ENCODE peak calls at places on chromosome 12, in four cellular contexts. One of them, this sample, is unnamed.

GRCh38 chr12:101957251-101957650 is 79.9 kb downstream of the DRAM1 start:
- DNase-seq in WTC11: no peak
- DNase-seq in colonic mucosa: no peak
- DNase-seq in bronchial epithelial cell: no peak
- DNase-seq in this sample: no peak

GRCh38 chr12:57521475-57522018 is 1.1 kb upstream of the MBD6 start:
- DNase-seq in WTC11: peak
- DNase-seq in bronchial epithelial cell: peak
- DNase-seq in colonic mucosa: peak
- DNase-seq in this sample: no peak

GRCh38 chr12:130424858-130425697 is 87.4 kb downstream of the PIWIL1 start:
- DNase-seq in bronchial epithelial cell: no peak
- DNase-seq in colonic mucosa: no peak
- DNase-seq in WTC11: no peak
- DNase-seq in this sample: no peak

GRCh38 chr12:121577443-121578180 is 3.2 kb downstream of the KDM2B start:
- DNase-seq in bronchial epithelial cell: no peak
- DNase-seq in WTC11: no peak
- DNase-seq in colonic mucosa: peak
- DNase-seq in this sample: no peak

GRCh38 chr12:26936559-26937442 is 980 bp downstream of the INTS13 start:
- DNase-seq in bronchial epithelial cell: peak
- DNase-seq in colonic mucosa: no peak
- DNase-seq in WTC11: no peak
- DNase-seq in this sample: peak

GRCh38 chr12:120381752-120382419 is 12.9 kb upstream of the MSI1 start:
- DNase-seq in colonic mucosa: no peak
- DNase-seq in WTC11: no peak
- DNase-seq in bronchial epithelial cell: peak
- DNase-seq in this sample: no peak

GRCh38 chr12:130970165-130970907 is 16.6 kb downstream of the ADGRD1 start:
- DNase-seq in colonic mucosa: no peak
- DNase-seq in bronchial epithelial cell: no peak
- DNase-seq in WTC11: no peak
- DNase-seq in this sample: peak

GRCh38 chr12:65948320-65949008 is 124.2 kb downstream of the HMGA2 start:
- DNase-seq in colonic mucosa: no peak
- DNase-seq in WTC11: no peak
- DNase-seq in bronchial epithelial cell: peak
- DNase-seq in this sample: no peak

GRCh38 chr12:52657305-52657902 is 5.4 kb upstream of the KRT2 start:
- DNase-seq in bronchial epithelial cell: no peak
- DNase-seq in WTC11: no peak
- DNase-seq in colonic mucosa: no peak
- DNase-seq in this sample: no peak

GRCh38 chr12:95980437-95980836 is 15.7 kb downstream of the HAL start:
- DNase-seq in colonic mucosa: no peak
- DNase-seq in bronchial epithelial cell: no peak
- DNase-seq in WTC11: no peak
- DNase-seq in this sample: no peak

GRCh38 chr12:15155271-15155670 is 65.9 kb downstream of the RERG start:
- DNase-seq in colonic mucosa: no peak
- DNase-seq in bronchial epithelial cell: peak
- DNase-seq in WTC11: no peak
- DNase-seq in this sample: no peak

GRCh38 chr12:92363295-92364146 is 217.9 kb upstream of the BTG1 start:
- DNase-seq in colonic mucosa: peak
- DNase-seq in WTC11: no peak
- DNase-seq in bronchial epithelial cell: no peak
- DNase-seq in this sample: peak

GRCh38 chr12:92696240-92696639 is 6.5 kb upstream of the PLEKHG7 start:
- DNase-seq in bronchial epithelial cell: no peak
- DNase-seq in colonic mucosa: peak
- DNase-seq in WTC11: no peak
- DNase-seq in this sample: no peak

GRCh38 chr12:107536613-107537012 is 149.0 kb upstream of the PWP1 start:
- DNase-seq in colonic mucosa: no peak
- DNase-seq in bronchial epithelial cell: no peak
- DNase-seq in WTC11: no peak
- DNase-seq in this sample: no peak

DNA sequence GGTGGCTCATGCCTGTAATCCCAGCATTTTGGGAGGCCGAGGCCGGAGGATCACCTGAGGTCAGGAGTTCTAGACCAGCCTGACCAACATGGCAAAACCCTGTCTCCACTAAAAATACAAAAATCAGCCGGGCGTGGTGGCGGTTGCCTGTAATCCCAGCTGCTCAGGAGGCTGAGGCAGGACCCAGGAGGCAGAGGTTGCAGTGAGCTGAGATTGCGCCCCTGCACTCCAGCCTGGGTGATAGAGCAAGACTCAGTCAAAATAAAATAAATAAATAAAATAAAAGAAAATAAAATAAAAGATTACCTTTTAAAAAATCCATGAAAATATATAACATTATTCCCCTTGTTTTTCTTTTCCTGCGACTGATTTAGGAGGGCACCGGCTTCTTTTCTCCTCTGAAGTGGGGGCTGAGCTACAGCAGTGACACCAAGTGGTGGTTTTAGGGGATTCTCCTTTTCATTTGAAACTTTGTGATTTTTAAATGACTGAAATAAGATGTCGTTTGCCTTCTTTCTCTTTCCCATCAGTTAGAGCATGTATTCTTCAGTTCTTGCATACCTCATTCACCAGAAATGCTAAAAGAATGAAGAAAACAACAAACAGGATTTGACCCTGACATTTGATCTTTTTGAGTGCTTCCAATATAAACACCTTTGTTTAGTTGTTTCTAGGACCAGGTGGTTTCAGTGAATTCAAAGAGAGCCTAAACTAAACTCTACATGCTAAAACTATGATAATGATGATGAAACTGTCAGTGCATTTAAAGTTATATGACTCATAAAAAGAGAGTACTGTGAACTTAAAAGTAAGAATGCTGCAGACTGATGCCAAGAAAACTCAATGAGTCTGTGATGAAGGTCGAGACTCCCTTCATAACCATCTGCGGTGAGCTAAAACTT is 22.6 kb upstream of the PKP2 start:
- DNase-seq in bronchial epithelial cell: peak
- DNase-seq in colonic mucosa: no peak
- DNase-seq in WTC11: no peak
- DNase-seq in this sample: no peak
- TF ChIP-seq CTCF in bronchial epithelial cell: peak
- TF ChIP-seq CTCF in colonic mucosa: peak
- TF ChIP-seq CTCF in WTC11: peak
- TF ChIP-seq CTCF in this sample: no peak

GRCh38 chr12:10354071-10354470 is 35.8 kb downstream of the KLRK1 start:
- DNase-seq in WTC11: no peak
- DNase-seq in bronchial epithelial cell: no peak
- DNase-seq in colonic mucosa: no peak
- DNase-seq in this sample: no peak
- TF ChIP-seq CTCF in WTC11: no peak
- TF ChIP-seq CTCF in bronchial epithelial cell: no peak
- TF ChIP-seq CTCF in colonic mucosa: no peak
- TF ChIP-seq CTCF in this sample: no peak

GRCh38 chr12:68809190-68810026 is 1.4 kb downstream of the MDM2 start:
- DNase-seq in WTC11: no peak
- DNase-seq in colonic mucosa: no peak
- DNase-seq in bronchial epithelial cell: no peak
- DNase-seq in this sample: no peak

GRCh38 chr12:68805592-68806120 is 2.3 kb upstream of the MDM2 start:
- DNase-seq in bronchial epithelial cell: peak
- DNase-seq in colonic mucosa: no peak
- DNase-seq in WTC11: no peak
- DNase-seq in this sample: no peak

GRCh38 chr12:68807576-68808387 is at the start of gene MDM2:
- DNase-seq in WTC11: peak
- DNase-seq in bronchial epithelial cell: peak
- DNase-seq in colonic mucosa: peak
- DNase-seq in this sample: peak

GRCh38 chr12:68806488-68807237 is 1.3 kb upstream of the MDM2 start:
- DNase-seq in bronchial epithelial cell: peak
- DNase-seq in colonic mucosa: no peak
- DNase-seq in WTC11: no peak
- DNase-seq in this sample: no peak

GRCh38 chr12:68808388-68809189 is 612 bp downstream of the MDM2 start:
- DNase-seq in bronchial epithelial cell: peak
- DNase-seq in colonic mucosa: peak
- DNase-seq in WTC11: peak
- DNase-seq in this sample: peak
- TF ChIP-seq CTCF in bronchial epithelial cell: no peak
- TF ChIP-seq CTCF in colonic mucosa: no peak
- TF ChIP-seq CTCF in WTC11: no peak
- TF ChIP-seq CTCF in this sample: no peak

GRCh38 chr12:51187370-51187987 is 14.5 kb upstream of the TFCP2 start:
- DNase-seq in bronchial epithelial cell: no peak
- DNase-seq in colonic mucosa: no peak
- DNase-seq in WTC11: no peak
- DNase-seq in this sample: peak
- TF ChIP-seq CTCF in bronchial epithelial cell: no peak
- TF ChIP-seq CTCF in colonic mucosa: no peak
- TF ChIP-seq CTCF in WTC11: no peak
- TF ChIP-seq CTCF in this sample: no peak

GRCh38 chr12:104641862-104642261 is 185.1 kb downstream of the CHST11 start:
- DNase-seq in colonic mucosa: no peak
- DNase-seq in WTC11: no peak
- DNase-seq in bronchial epithelial cell: no peak
- DNase-seq in this sample: peak
- TF ChIP-seq CTCF in colonic mucosa: no peak
- TF ChIP-seq CTCF in WTC11: no peak
- TF ChIP-seq CTCF in bronchial epithelial cell: no peak
- TF ChIP-seq CTCF in this sample: no peak

DNA sequence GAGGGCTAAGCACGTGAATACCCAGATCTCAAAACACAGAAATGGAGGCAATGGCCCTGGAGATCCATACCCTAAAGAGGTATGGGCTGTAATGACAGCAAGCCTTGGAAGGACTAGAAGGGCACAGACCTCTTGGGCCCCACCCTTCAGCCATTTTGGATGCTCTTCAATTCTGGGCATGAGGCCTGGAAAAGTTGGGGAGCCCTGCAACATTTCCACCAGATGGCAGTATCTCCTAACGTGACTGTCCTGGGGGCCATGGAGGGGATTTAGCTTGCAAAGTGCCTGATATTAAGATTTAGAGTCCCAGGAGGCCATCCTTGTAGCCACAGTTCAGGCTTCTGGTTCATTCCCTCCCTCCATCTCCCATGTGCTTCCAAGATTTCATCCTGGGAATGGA is 30.2 kb downstream of the KCNA5 start:
- DNase-seq in colonic mucosa: no peak
- DNase-seq in bronchial epithelial cell: no peak
- DNase-seq in WTC11: peak
- DNase-seq in this sample: no peak
- TF ChIP-seq CTCF in colonic mucosa: no peak
- TF ChIP-seq CTCF in bronchial epithelial cell: peak
- TF ChIP-seq CTCF in WTC11: no peak
- TF ChIP-seq CTCF in this sample: peak

DNA sequence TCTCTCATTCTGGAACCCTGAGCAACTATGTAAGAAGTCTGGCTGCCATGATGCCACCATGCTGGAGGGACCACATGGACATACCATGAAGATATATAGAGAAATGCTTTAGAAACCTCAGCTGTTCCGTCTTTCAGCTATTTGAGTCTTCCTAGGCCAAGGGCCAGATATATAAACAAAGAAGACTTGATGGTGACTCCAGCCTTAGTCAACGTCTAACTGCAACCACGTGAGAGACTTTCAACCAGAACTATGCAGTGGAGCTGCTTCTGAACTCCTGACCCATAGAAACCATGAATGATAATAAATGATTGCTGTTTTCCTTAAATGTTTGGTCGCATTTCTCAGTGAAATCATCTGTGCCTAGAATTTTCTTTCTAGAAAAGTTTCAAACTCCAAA is 20.0 kb upstream of the KITLG start:
- DNase-seq in WTC11: no peak
- DNase-seq in bronchial epithelial cell: peak
- DNase-seq in colonic mucosa: no peak
- DNase-seq in this sample: no peak
- TF ChIP-seq CTCF in WTC11: no peak
- TF ChIP-seq CTCF in bronchial epithelial cell: no peak
- TF ChIP-seq CTCF in colonic mucosa: no peak
- TF ChIP-seq CTCF in this sample: no peak